ENCODE peak calls at places on chromosomes 7 and 10, in seven cellular contexts. K is ovary, Z is stomach, Y is H1, Q is A549, R is sigmoid colon, H is K562. F is an unnamed sample. For H3K4me1, the result is how much of the 10 kb centered on the place peaks cover.

GRCh38 chr10:63217120-63217605 is 84.0 kb downstream of the NRBF2 start:
- DNase-seq in R (no peak), H (peak), Z (no peak), Q (peak), K (no peak), Y (no peak), F (no peak)

GRCh38 chr10:111379521-111379920 is 302.7 kb downstream of the ADRA2A start:
- DNase-seq in Y (no peak), Q (no peak), K (no peak), H (no peak), Z (no peak), R (no peak), F (no peak)

GRCh38 chr10:77907900-77908717 is 18.4 kb downstream of the DLG5 start:
- DNase-seq in R (no peak), Q (peak), K (no peak), H (peak), Z (no peak), Y (no peak), F (no peak)

GRCh38 chr10:117728087-117728486 is 185.5 kb downstream of the EMX2 start:
- DNase-seq in K (no peak), Y (peak), H (no peak), Q (no peak), Z (no peak), R (no peak), F (no peak)

GRCh38 chr7:78316110-78316509 is 517.5 kb downstream of the PHTF2 start:
- DNase-seq in K (no peak), Q (no peak), R (no peak), H (no peak), Z (no peak), Y (no peak), F (no peak)

GRCh38 chr7:71345485-71345884 is 213.5 kb downstream of the GALNT17 start:
- DNase-seq in Q (no peak), H (no peak), K (no peak), Y (no peak), Z (no peak), R (no peak), F (no peak)

GRCh38 chr10:64097391-64098122 is 576.4 kb downstream of the REEP3 start:
- DNase-seq in H (no peak), Q (no peak), K (no peak), Z (no peak), Y (no peak), R (no peak), F (no peak)

GRCh38 chr7:5689118-5689517 is 92.3 kb downstream of the RNF216 start:
- DNase-seq in Z (no peak), R (no peak), H (no peak), K (no peak), Q (no peak), Y (no peak), F (no peak)

GRCh38 chr10:77633376-77633775 is 4.2 kb downstream of the KCNMA1 start:
- DNase-seq in Q (no peak), Z (no peak), Y (no peak), R (no peak), K (no peak), H (no peak), F (no peak)

GRCh38 chr7:83782628-83783027 is 133.7 kb upstream of the SEMA3E start:
- DNase-seq in Z (no peak), K (no peak), R (no peak), Y (no peak), H (no peak), Q (no peak), F (no peak)

GRCh38 chr7:94190599-94191061 is 186.5 kb upstream of the BET1 start:
- DNase-seq in Q (peak), K (no peak), Z (no peak), Y (no peak), H (no peak), R (no peak), F (no peak)

GRCh38 chr7:69736411-69736810 is 138.1 kb downstream of the AUTS2 start:
- DNase-seq in Z (no peak), R (no peak), H (no peak), Y (no peak), K (no peak), Q (no peak), F (no peak)

GRCh38 chr10:18684416-18684815 is 25.2 kb downstream of the ARL5B start:
- DNase-seq in K (no peak), Z (no peak), Y (no peak), H (no peak), R (no peak), Q (no peak), F (no peak)

GRCh38 chr7:133051066-133051465 is 30.8 kb downstream of the CHCHD3 start:
- DNase-seq in Q (peak), R (no peak), Y (no peak), Z (no peak), H (peak), K (peak), F (no peak)

GRCh38 chr10:97412891-97413304 is 11.8 kb upstream of the RRP12 start:
- DNase-seq in H (no peak), Y (no peak), R (no peak), Q (no peak), Z (no peak), K (no peak), F (no peak)

GRCh38 chr10:18100664-18101063 is 39.6 kb upstream of the CACNB2 start:
- DNase-seq in K (no peak), H (no peak), Q (no peak), Y (no peak), Z (no peak), R (no peak), F (no peak)

GRCh38 chr7:69994218-69994617 is 395.9 kb downstream of the AUTS2 start:
- DNase-seq in Z (no peak), Y (no peak), K (no peak), R (no peak), Q (no peak), H (no peak), F (no peak)

GRCh38 chr10:126073606-126074005 is 177.2 kb downstream of the FANK1 start:
- DNase-seq in R (no peak), H (no peak), K (no peak), Z (no peak), Q (no peak), Y (no peak), F (no peak)

GRCh38 chr10:48880016-48880705 is 59.5 kb downstream of the LRRC18 start:
- DNase-seq in Q (no peak), H (no peak), R (no peak), K (no peak), Y (no peak), Z (no peak), F (no peak)

GRCh38 chr7:90701771-90702170 is 105.7 kb downstream of the CDK14 start:
- DNase-seq in H (no peak), K (no peak), Y (no peak), Q (no peak), R (no peak), Z (no peak), F (no peak)

GRCh38 chr10:80196270-80196949 is 8.9 kb downstream of the ANXA11 start:
- DNase-seq in Z (peak), H (no peak), K (no peak), Q (peak), Y (no peak), R (no peak), F (no peak)

GRCh38 chr10:18668026-18668425 is 8.8 kb downstream of the ARL5B start:
- DNase-seq in Z (no peak), H (no peak), R (no peak), K (no peak), Q (no peak), Y (no peak), F (no peak)

GRCh38 chr7:102890292-102890970 is 22.4 kb upstream of the LRRC17 start:
- DNase-seq in Q (no peak), K (no peak), H (peak), Z (no peak), R (no peak), Y (no peak), F (no peak)

GRCh38 chr7:21461282-21461681 is 33.4 kb downstream of the SP4 start:
- DNase-seq in Q (no peak), Y (no peak), K (no peak), H (no peak), R (no peak), Z (no peak), F (no peak)

GRCh38 chr7:84647797-84648762 is 453.5 kb upstream of the SEMA3A start:
- DNase-seq in R (no peak), Q (no peak), K (no peak), H (no peak), Y (no peak), Z (no peak), F (no peak)

GRCh38 chr7:34846976-34847375 is 189.0 kb downstream of the NPSR1 start:
- DNase-seq in Z (no peak), Y (no peak), H (no peak), Q (no peak), R (no peak), K (no peak), F (no peak)

GRCh38 chr7:46360255-46360654 is 439.2 kb upstream of the IGFBP3 start:
- DNase-seq in Q (no peak), K (no peak), Y (no peak), R (no peak), Z (no peak), H (no peak), F (no peak)

GRCh38 chr10:35852721-35853120 is 210.6 kb upstream of the FZD8 start:
- DNase-seq in H (no peak), Q (no peak), R (no peak), Z (no peak), K (no peak), Y (no peak), F (no peak)

GRCh38 chr7:124032369-124033092 is at the start of gene TMEM229A:
- DNase-seq in Q (peak), R (peak), K (peak), Y (peak), H (no peak), Z (peak), F (no peak)

GRCh38 chr7:70736715-70737460 is 395.1 kb upstream of the GALNT17 start:
- DNase-seq in Y (peak), K (peak), H (no peak), Q (no peak), Z (no peak), R (no peak), F (no peak)

GRCh38 chr10:29611796-29612381 is 22.9 kb downstream of the SVIL start:
- DNase-seq in Z (no peak), K (no peak), H (no peak), R (peak), Y (no peak), Q (no peak), F (no peak)

GRCh38 chr10:83165164-83165563 is 974.1 kb upstream of the GHITM start:
- DNase-seq in Q (no peak), K (no peak), Y (no peak), H (no peak), Z (no peak), R (no peak), F (no peak)

GRCh38 chr7:76165106-76165972 is 36.4 kb upstream of the SRRM3 start:
- DNase-seq in Y (no peak), Z (peak), K (no peak), Q (no peak), R (peak), H (no peak), F (peak)

GRCh38 chr7:49102413-49102812 is 178.1 kb downstream of the CDC14C start:
- DNase-seq in Q (no peak), Z (no peak), K (no peak), R (no peak), Y (no peak), H (no peak), F (no peak)
- H3K4me1 ChIP-seq in Q (under half), Z (under half), K (under half), R (under half), Y (under half), H (under half), F (under half)

GRCh38 chr7:155618708-155619633 is 25.5 kb upstream of the RBM33 start:
- DNase-seq in Y (no peak), Q (peak), Z (peak), R (no peak), K (no peak), H (no peak), F (no peak)
- TF ChIP-seq EP300 in Y (no peak), Q (no peak), Z (no peak), R (no peak), K (no peak), H (no peak), F (no peak)

GRCh38 chr10:22977751-22978150 is 49.9 kb downstream of the ARMC3 start:
- DNase-seq in Z (no peak), K (no peak), H (no peak), R (no peak), Y (no peak), Q (no peak), F (no peak)

GRCh38 chr10:22978287-22978686 is 50.4 kb downstream of the ARMC3 start:
- DNase-seq in Y (no peak), K (no peak), R (no peak), H (no peak), Z (no peak), Q (no peak), F (no peak)

GRCh38 chr10:22978918-22979317 is 51.1 kb downstream of the ARMC3 start:
- DNase-seq in R (no peak), Z (no peak), Q (no peak), H (no peak), Y (no peak), K (no peak), F (no peak)

GRCh38 chr10:22980822-22981221 is 53.0 kb downstream of the ARMC3 start:
- DNase-seq in Y (no peak), R (no peak), Z (no peak), H (no peak), K (no peak), Q (no peak), F (no peak)

GRCh38 chr10:22976535-22976934 is 48.7 kb downstream of the ARMC3 start:
- DNase-seq in Q (no peak), Z (no peak), R (no peak), K (no peak), Y (no peak), H (no peak), F (no peak)
- H3K27ac ChIP-seq in Q (no peak), Z (no peak), R (no peak), K (no peak), Y (no peak), H (no peak), F (no peak)

DNA sequence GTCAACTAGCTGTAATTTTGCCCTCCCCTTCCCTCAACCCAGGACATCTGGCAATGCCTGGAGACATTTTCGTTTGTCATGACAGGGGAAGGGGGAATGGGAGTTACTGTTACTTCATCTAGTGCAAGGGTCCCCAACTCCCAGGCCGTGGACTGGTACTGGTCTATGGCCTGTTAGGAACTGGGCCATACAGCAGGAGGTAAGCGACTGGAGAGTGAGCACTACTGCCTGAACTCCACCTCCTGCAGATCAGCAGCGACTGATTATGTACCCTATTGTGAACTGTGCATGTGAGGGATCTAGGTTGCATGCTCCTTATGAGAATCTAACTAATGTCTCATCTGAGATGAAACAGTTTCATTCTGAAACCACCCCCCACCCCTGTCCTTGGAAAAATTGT is 22.6 kb upstream of the SMIM30 start:
- DNase-seq in Q (no peak), H (no peak), Z (no peak), K (no peak), Y (no peak), R (no peak), F (no peak)
- H3K4me1 ChIP-seq in Q (under half), H (half or more), Z (under half), K (under half), Y (under half), R (under half), F (under half)

GRCh38 chr7:16130127-16131110 is 290.9 kb downstream of the CRPPA start:
- DNase-seq in Y (no peak), K (no peak), Q (no peak), Z (no peak), H (no peak), R (no peak), F (no peak)

DNA sequence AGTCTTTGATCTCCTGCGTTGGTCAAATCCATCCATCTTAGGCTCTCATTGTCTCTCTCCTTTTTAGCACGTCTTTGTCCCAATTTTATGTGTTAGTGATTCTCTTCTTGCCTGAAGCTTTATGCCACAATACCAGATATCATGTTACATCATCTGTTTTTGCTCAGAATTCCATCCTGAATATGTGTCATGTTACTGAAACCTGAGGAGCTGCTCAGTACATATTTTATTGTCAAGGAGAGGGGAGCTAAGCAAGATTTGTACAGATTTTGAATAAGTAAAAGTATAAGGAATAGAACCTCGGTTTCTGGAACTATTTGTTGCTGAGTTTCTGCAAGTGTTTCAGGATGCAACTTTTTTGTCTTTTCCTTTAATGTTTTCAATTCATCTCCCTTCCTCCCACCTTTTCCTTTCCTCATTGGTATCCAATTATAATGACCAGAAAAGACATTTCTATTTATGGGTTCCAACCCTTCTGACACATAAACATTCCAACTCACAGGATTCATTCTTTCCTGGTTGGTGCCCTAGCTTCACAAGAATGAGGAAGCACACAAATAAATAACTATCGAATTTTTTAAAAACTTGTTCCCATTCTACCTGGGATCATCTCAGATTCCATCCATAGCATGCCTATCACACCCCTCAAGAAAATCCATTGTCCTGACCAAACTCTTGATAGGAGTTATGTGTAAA is 291.8 kb downstream of the CRPPA start:
- DNase-seq in Y (no peak), R (no peak), H (no peak), Q (peak), K (no peak), Z (no peak), F (no peak)
- TF ChIP-seq EP300 in Y (no peak), R (no peak), H (no peak), Q (no peak), K (no peak), Z (no peak), F (no peak)

GRCh38 chr10:70198696-70199466 is 28.6 kb upstream of the SAR1A start:
- DNase-seq in Z (no peak), K (no peak), R (no peak), Q (no peak), H (no peak), Y (no peak), F (no peak)
- H3K27ac ChIP-seq in Z (no peak), K (no peak), R (no peak), Q (no peak), H (no peak), Y (no peak), F (no peak)

GRCh38 chr10:124693801-124694416 is 50.3 kb downstream of the FAM53B start:
- DNase-seq in Q (no peak), K (no peak), Y (no peak), H (peak), R (peak), Z (no peak), F (no peak)
- H3K4me1 ChIP-seq in Q (under half), K (under half), Y (under half), H (under half), R (under half), Z (under half), F (under half)

GRCh38 chr7:33517191-33517590 is 387.8 kb downstream of the BBS9 start:
- DNase-seq in Q (no peak), Y (no peak), R (no peak), H (no peak), K (no peak), Z (no peak), F (no peak)
- TF ChIP-seq EP300 in Q (no peak), Y (no peak), R (no peak), H (no peak), K (no peak), Z (no peak), F (no peak)

GRCh38 chr10:58706836-58707235 is 194.2 kb downstream of the BICC1 start:
- DNase-seq in H (no peak), Y (no peak), R (no peak), Q (no peak), Z (no peak), K (no peak), F (no peak)
- H3K27ac ChIP-seq in H (no peak), Y (no peak), R (no peak), Q (no peak), Z (no peak), K (no peak), F (no peak)

GRCh38 chr7:50756180-50756579 is 26.5 kb downstream of the GRB10 start:
- DNase-seq in Y (no peak), R (no peak), K (no peak), Z (no peak), Q (no peak), H (no peak), F (no peak)

GRCh38 chr7:50754684-50755083 is 28.0 kb downstream of the GRB10 start:
- DNase-seq in Y (no peak), H (no peak), R (no peak), Z (no peak), K (no peak), Q (no peak), F (no peak)

GRCh38 chr7:50749908-50750307 is 32.8 kb downstream of the GRB10 start:
- DNase-seq in H (no peak), Z (no peak), Q (no peak), Y (no peak), K (no peak), R (no peak), F (no peak)

GRCh38 chr7:50751136-50751535 is 31.6 kb downstream of the GRB10 start:
- DNase-seq in Q (no peak), Z (no peak), R (no peak), Y (no peak), H (no peak), K (no peak), F (no peak)

DNA sequence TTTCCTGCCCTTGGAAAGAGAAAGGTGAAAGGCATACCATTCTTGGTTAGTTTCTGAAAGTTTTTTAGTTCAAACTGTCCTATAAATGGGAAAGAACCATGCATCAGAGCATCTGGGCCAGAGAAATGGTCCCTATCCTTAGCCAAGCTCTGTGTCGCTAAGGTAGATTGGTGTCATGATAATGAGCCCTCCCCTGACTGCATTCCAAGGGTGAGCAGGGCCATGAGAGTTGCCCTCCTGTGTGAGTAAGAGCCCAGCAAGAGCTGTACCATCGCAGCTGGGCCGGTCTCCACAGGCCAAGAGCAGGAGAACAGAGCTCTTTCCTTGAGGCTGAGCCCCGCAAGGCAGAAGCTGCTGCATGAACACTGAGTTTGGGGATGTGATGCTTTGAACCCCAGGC is 30.3 kb downstream of the GRB10 start:
- DNase-seq in H (no peak), Z (no peak), Q (no peak), Y (no peak), K (no peak), R (no peak), F (no peak)
- H3K4me1 ChIP-seq in H (under half), Z (under half), Q (under half), Y (under half), K (under half), R (under half), F (under half)